ENCODE peak calls at places on chromosomes 13 and 19, in six cellular contexts. V is astrocyte, N is lung, F is HFF-Myc, C is PC-3, T is tibial nerve. B is an unnamed sample.

GRCh38 chr19:55546822-55547614 is 1.7 kb upstream of the SBK3 start:
- DNase-seq in V (peak; percentile 82), N (peak; percentile 64), F (no peak), C (peak; percentile 92), T (peak; percentile 30), B (no peak)

GRCh38 chr19:30223866-30224688 is 148.1 kb upstream of the ZNF536 start:
- DNase-seq in V (no peak), N (no peak), F (no peak), C (no peak), T (no peak), B (no peak)

GRCh38 chr19:3506384-3507340 is 551 bp downstream of the FZR1 start:
- DNase-seq in V (no peak), N (peak; percentile 47), F (no peak), C (peak; percentile 7), T (no peak), B (peak; percentile 44)

GRCh38 chr13:30739646-30740642 is 4.6 kb downstream of the ALOX5AP start:
- DNase-seq in V (peak; percentile 99), N (no peak), F (peak; percentile 15), C (peak; percentile 94), T (no peak), B (no peak)

GRCh38 chr13:38496956-38497355 is 147.3 kb downstream of the UFM1 start:
- DNase-seq in V (no peak), N (no peak), F (no peak), C (no peak), T (no peak), B (no peak)

GRCh38 chr19:29364224-29364726 is 151.3 kb upstream of the UQCRFS1 start:
- DNase-seq in V (no peak), N (no peak), F (no peak), C (no peak), T (no peak), B (no peak)

GRCh38 chr19:46579286-46579944 is 21.7 kb upstream of the CALM3 start:
- DNase-seq in V (no peak), N (no peak), F (no peak), C (peak; percentile 8), T (no peak), B (no peak)

GRCh38 chr13:110261166-110262081 is 45.5 kb downstream of the COL4A1 start:
- DNase-seq in V (no peak), N (no peak), F (no peak), C (no peak), T (no peak), B (no peak)

GRCh38 chr19:28345811-28346210 is 867.1 kb downstream of the UQCRFS1 start:
- DNase-seq in V (no peak), N (no peak), F (no peak), C (no peak), T (no peak), B (no peak)

GRCh38 chr13:30006246-30006645 is 155.8 kb upstream of the UBL3 start:
- DNase-seq in V (no peak), N (no peak), F (no peak), C (no peak), T (no peak), B (no peak)

GRCh38 chr19:7830272-7830771 is 304 bp downstream of the EVI5L start:
- DNase-seq in V (no peak), N (no peak), F (no peak), C (no peak), T (no peak), B (no peak)

GRCh38 chr19:9309974-9310446 is 372 bp upstream of the ZNF699 start:
- DNase-seq in V (no peak), N (peak; percentile 95), F (no peak), C (peak; percentile 97), T (peak; percentile 74), B (no peak)

GRCh38 chr13:30918662-30919405 is 12.8 kb downstream of the MEDAG start:
- DNase-seq in V (no peak), N (no peak), F (peak; percentile 32), C (no peak), T (no peak), B (no peak)

GRCh38 chr13:113148407-113148806 is 10.0 kb upstream of the PROZ start:
- DNase-seq in V (no peak), N (no peak), F (no peak), C (no peak), T (no peak), B (no peak)

GRCh38 chr19:36092566-36092965 is 18.4 kb upstream of the OVOL3 start:
- DNase-seq in V (no peak), N (no peak), F (no peak), C (no peak), T (no peak), B (no peak)

GRCh38 chr13:35979378-35979911 is 151.7 kb downstream of the DCLK1 start:
- DNase-seq in V (peak; percentile 98), N (peak; percentile 66), F (peak; percentile 42), C (peak; percentile 78), T (peak; percentile 79), B (no peak)

GRCh38 chr13:35925669-35926068 is 205.5 kb downstream of the DCLK1 start:
- DNase-seq in V (peak; percentile 67), N (no peak), F (no peak), C (no peak), T (no peak), B (no peak)

GRCh38 chr13:85503797-85504196 is 295.4 kb downstream of the SLITRK6 start:
- DNase-seq in V (peak; percentile 84), N (no peak), F (no peak), C (peak; percentile 92), T (no peak), B (no peak)

GRCh38 chr19:8576273-8576993 is 809 bp downstream of the MYO1F start:
- DNase-seq in V (no peak), N (peak; percentile 40), F (no peak), C (peak; percentile 21), T (no peak), B (no peak)

GRCh38 chr13:21413013-21413412 is 46.1 kb downstream of the ZDHHC20 start:
- DNase-seq in V (peak; percentile 7), N (no peak), F (no peak), C (no peak), T (no peak), B (no peak)

GRCh38 chr19:11091343-11092153 is 2.3 kb downstream of the LDLR start:
- DNase-seq in V (peak; percentile 98), N (peak; percentile 61), F (peak; percentile 82), C (peak; percentile 99), T (peak; percentile 30), B (peak; percentile 41)

GRCh38 chr19:30062331-30063183 is 120.5 kb downstream of the URI1 start:
- DNase-seq in V (no peak), N (no peak), F (no peak), C (no peak), T (no peak), B (peak; percentile 27)

GRCh38 chr13:24184265-24184841 is 23.8 kb downstream of the SPATA13 start:
- DNase-seq in V (no peak), N (no peak), F (no peak), C (no peak), T (no peak), B (no peak)

GRCh38 chr13:78595819-78596700 is 7.3 kb downstream of the POU4F1 start:
- DNase-seq in V (no peak), N (no peak), F (no peak), C (no peak), T (no peak), B (no peak)
- TF ChIP-seq CTCF in V (no peak), N (no peak), F (no peak), C (no peak), T (no peak), B (no peak)

GRCh38 chr13:89515948-89516347 is 1831.5 kb upstream of the MIR17HG start:
- DNase-seq in V (no peak), N (no peak), F (no peak), C (no peak), T (no peak), B (no peak)
- TF ChIP-seq CTCF in V (no peak), N (no peak), F (no peak), C (no peak), T (no peak), B (no peak)

DNA sequence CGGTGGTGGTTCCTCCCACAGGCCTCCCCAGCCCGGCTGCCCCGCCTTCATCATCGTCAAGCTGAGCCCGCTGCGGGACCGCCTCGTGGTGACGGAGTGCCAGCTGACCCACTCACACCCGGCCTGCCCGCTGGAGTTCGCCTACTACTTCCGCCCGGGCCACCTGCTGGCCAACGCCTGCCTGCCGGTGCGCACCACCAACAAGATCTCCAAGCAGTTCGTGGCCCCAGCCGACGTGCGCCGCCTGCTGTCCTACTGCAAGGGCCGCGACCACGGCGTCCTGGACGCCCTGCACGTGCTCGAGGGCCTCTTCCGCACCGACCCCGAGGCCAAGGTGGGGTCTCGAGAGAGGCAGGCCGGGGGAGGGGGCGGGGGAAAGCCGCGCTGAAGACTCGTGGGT is 12.0 kb downstream of the ZSWIM9 start:
- DNase-seq in V (no peak), N (no peak), F (no peak), C (no peak), T (no peak), B (no peak)
- TF ChIP-seq CTCF in V (no peak), N (no peak), F (no peak), C (no peak), T (no peak), B (no peak)

GRCh38 chr19:13600091-13600490 is 93.8 kb upstream of the CACNA1A start:
- DNase-seq in V (no peak), N (no peak), F (no peak), C (no peak), T (no peak), B (no peak)

GRCh38 chr19:13610042-13610691 is 103.9 kb upstream of the CACNA1A start:
- DNase-seq in V (no peak), N (no peak), F (no peak), C (peak; percentile 26), T (no peak), B (no peak)

GRCh38 chr19:13600802-13601201 is 94.5 kb upstream of the CACNA1A start:
- DNase-seq in V (no peak), N (no peak), F (no peak), C (no peak), T (no peak), B (no peak)

GRCh38 chr19:13606156-13606555 is 99.9 kb upstream of the CACNA1A start:
- DNase-seq in V (no peak), N (no peak), F (no peak), C (no peak), T (no peak), B (no peak)

DNA sequence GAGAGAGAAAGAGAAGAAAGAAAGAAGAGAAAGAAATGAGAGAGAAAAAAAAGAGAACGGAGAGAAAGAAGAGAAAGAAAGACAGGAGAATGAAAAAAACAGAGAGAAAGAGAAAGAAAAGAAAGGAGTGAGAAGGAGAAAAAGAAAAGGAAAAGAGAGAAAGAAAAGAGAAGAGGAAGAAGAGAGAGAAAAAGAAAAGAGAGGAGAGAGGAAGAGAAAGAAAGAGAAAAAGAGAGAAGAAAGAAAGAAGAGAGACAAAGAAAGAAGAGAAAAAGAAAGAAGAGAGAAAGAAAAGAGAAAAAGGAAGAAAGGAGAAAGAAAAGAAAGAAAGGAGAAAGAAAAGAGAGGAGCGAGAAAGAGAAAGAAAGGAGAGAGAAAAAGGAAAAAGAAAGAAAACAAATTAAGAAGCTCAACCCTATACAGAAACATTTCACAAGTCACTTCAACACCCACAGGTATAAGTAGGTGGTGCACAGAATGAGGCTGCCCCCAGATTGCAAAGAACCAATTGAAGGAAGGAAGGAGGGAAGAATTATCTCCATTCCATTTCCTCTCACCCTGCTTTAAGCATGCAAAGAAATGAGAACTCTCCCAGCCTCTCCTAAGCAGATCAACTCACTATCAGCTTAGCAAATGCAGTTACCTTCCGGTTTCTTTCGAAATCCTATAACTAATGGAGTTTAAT is 98.8 kb upstream of the CACNA1A start:
- DNase-seq in V (no peak), N (no peak), F (no peak), C (no peak), T (no peak), B (no peak)
- TF ChIP-seq CTCF in V (no peak), N (no peak), F (no peak), C (no peak), T (no peak), B (no peak)

GRCh38 chr19:39052243-39052746 is 19.9 kb upstream of the FBXO27 start:
- DNase-seq in V (no peak), N (peak; percentile 41), F (no peak), C (peak; percentile 64), T (peak; percentile 29), B (peak; percentile 40)
- TF ChIP-seq CTCF in V (peak; percentile 73), N (peak; percentile 46), F (peak; percentile 89), C (peak; percentile 78), T (peak; percentile 68), B (peak; percentile 90)